ENCODE peak calls at places on chromosome 11, in four cellular contexts. V is A549, P is psoas muscle, H is stomach. L is an unnamed sample.

GRCh38 chr11:28770806-28771205 is 662.6 kb downstream of the METTL15 start:
- DNase-seq in P (no peak), V (no peak), H (no peak), L (no peak)

GRCh38 chr11:126500981-126501380 is 145.5 kb downstream of the ST3GAL4 start:
- DNase-seq in P (no peak), V (no peak), H (no peak), L (no peak)

GRCh38 chr11:44275961-44276550 is 33.9 kb downstream of the ALX4 start:
- DNase-seq in H (no peak), P (no peak), V (no peak), L (no peak)

GRCh38 chr11:133903056-133903455 is 53.7 kb downstream of the IGSF9B start:
- DNase-seq in P (no peak), H (peak; percentile 20), V (no peak), L (no peak)

GRCh38 chr11:12698049-12698448 is 23.8 kb downstream of the TEAD1 start:
- DNase-seq in H (no peak), V (no peak), P (no peak), L (no peak)

GRCh38 chr11:88231894-88232482 is 56.7 kb upstream of the RAB38 start:
- DNase-seq in H (no peak), P (no peak), V (peak; percentile 11), L (no peak)

GRCh38 chr11:37343279-37343678 is 745.2 kb upstream of the RAG2 start:
- DNase-seq in H (no peak), V (no peak), P (no peak), L (no peak)

GRCh38 chr11:68271023-68271780 is 571 bp downstream of the C11orf24 start:
- DNase-seq in H (peak; percentile 61), V (peak; percentile 94), P (peak; percentile 61), L (peak; percentile 81)

GRCh38 chr11:57482782-57483569 is 22.6 kb downstream of the RTN4RL2 start:
- DNase-seq in P (peak; percentile 47), H (peak; percentile 44), V (peak; percentile 72), L (peak; percentile 33)

GRCh38 chr11:68872216-68873003 is 30.7 kb upstream of the CPT1A start:
- DNase-seq in P (no peak), H (no peak), V (no peak), L (no peak)

GRCh38 chr11:120674537-120674936 is 163.0 kb downstream of the GRIK4 start:
- DNase-seq in H (no peak), V (no peak), P (no peak), L (no peak)

GRCh38 chr11:93484716-93485115 is 58.5 kb downstream of the SMCO4 start:
- DNase-seq in H (no peak), V (no peak), P (no peak), L (no peak)

GRCh38 chr11:13332124-13332523 is 54.5 kb downstream of the BMAL1 start:
- DNase-seq in P (no peak), H (no peak), V (no peak), L (no peak)

GRCh38 chr11:70528046-70528793 is 129.9 kb downstream of the CTTN start:
- DNase-seq in V (no peak), P (no peak), H (no peak), L (no peak)

GRCh38 chr11:112511271-112511670 is 250.6 kb upstream of the PLET1 start:
- DNase-seq in P (no peak), H (no peak), V (no peak), L (no peak)

GRCh38 chr11:127493330-127493729 is 492.8 kb upstream of the KIRREL3 start:
- DNase-seq in P (no peak), V (no peak), H (no peak), L (no peak)

GRCh38 chr11:75450826-75451783 is 18.1 kb upstream of the KLHL35 start:
- DNase-seq in V (peak; percentile 28), P (no peak), H (no peak), L (no peak)

GRCh38 chr11:70065318-70066135 is 12.6 kb upstream of the ANO1 start:
- DNase-seq in H (no peak), V (no peak), P (no peak), L (peak; percentile 25)

GRCh38 chr11:112219476-112220232 is 6.6 kb upstream of the PTS start:
- DNase-seq in V (peak; percentile 39), H (no peak), P (no peak), L (peak; percentile 25)

GRCh38 chr11:129700701-129701100 is 114.9 kb upstream of the TMEM45B start:
- DNase-seq in H (no peak), P (no peak), V (no peak), L (no peak)

GRCh38 chr11:44977493-44977984 is 26.9 kb upstream of the TP53I11 start:
- DNase-seq in H (peak; percentile 55), P (no peak), V (peak; percentile 34), L (peak; percentile 59)

GRCh38 chr11:104735013-104735412 is 163.2 kb downstream of the CASP12 start:
- DNase-seq in V (no peak), H (no peak), P (no peak), L (no peak)

GRCh38 chr11:114358711-114359110 is 41.6 kb downstream of the C11orf71 start:
- DNase-seq in H (no peak), V (no peak), P (no peak), L (no peak)

GRCh38 chr11:41788177-41788576 is 328.7 kb upstream of the LRRC4C start:
- DNase-seq in P (no peak), H (no peak), V (no peak), L (no peak)

GRCh38 chr11:14454861-14455632 is 44.6 kb downstream of the COPB1 start:
- DNase-seq in V (no peak), P (no peak), H (no peak), L (no peak)

GRCh38 chr11:65657426-65657825 is 5.3 kb downstream of the RELA start:
- DNase-seq in V (no peak), H (no peak), P (no peak), L (no peak)

GRCh38 chr11:115247404-115247803 is 256.8 kb downstream of the CADM1 start:
- DNase-seq in P (no peak), V (no peak), H (no peak), L (no peak)

GRCh38 chr11:72774499-72774898 is 19.3 kb downstream of the STARD10 start:
- DNase-seq in H (no peak), V (no peak), P (no peak), L (no peak)
- H3K4me3 ChIP-seq in H (no peak overlapping the region), V (no peak overlapping the region), P (no peak overlapping the region), L (no peak overlapping the region)

DNA sequence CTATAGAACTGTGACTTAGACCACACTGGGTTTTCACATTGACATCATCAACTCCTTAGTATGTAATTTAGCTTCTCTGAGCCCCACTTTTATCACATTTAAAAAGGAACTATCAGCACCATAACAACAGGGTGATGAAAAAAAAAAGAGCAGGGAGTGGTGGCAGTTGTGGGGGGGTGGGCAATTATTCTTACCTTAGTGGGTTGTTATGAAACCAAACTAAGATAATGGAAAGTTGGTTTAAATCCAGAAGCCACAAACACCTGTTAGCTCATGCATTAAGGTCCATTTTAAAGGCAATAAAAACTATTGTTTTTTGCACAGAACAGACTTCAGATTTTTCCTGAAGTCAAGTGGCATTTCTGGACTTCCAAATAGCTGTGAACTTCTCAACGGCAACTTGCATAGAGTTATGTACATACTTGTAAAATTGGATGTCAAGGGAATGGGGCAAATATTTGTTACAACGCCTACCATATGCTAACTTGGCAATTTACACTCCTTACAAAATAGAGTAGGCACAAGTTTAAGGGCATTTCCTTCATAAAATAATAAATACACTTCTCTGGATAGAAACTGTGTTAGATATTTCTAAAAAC is 793.6 kb downstream of the DLG2 start:
- DNase-seq in P (no peak), H (no peak), V (no peak), L (no peak)
- H3K27ac ChIP-seq in P (no peak overlapping the region), H (no peak overlapping the region), V (no peak overlapping the region), L (no peak overlapping the region)

GRCh38 chr11:1168256-1168655 is 10.5 kb downstream of the MUC5AC start:
- DNase-seq in H (no peak), V (no peak), P (no peak), L (no peak)
- H3K9me3 ChIP-seq in H (no peaks in the 10 kb centered on the region), V (no peaks in the 10 kb centered on the region), P (no peaks in the 10 kb centered on the region), L (no peaks in the 10 kb centered on the region)

GRCh38 chr11:106683435-106683834 is 334.8 kb downstream of the GUCY1A2 start:
- DNase-seq in H (no peak), V (no peak), P (no peak), L (no peak)
- H3K4me3 ChIP-seq in H (no peak overlapping the region), V (no peak overlapping the region), P (no peak overlapping the region), L (no peak overlapping the region)

GRCh38 chr11:2981130-2981529 is 11.0 kb downstream of the NAP1L4 start:
- DNase-seq in H (no peak), V (no peak), P (no peak), L (no peak)
- H3K27ac ChIP-seq in H (no peak overlapping the region), V (no peak overlapping the region), P (no peak overlapping the region), L (no peak overlapping the region)

GRCh38 chr11:8093931-8094575 is 13.0 kb downstream of the TUB start:
- DNase-seq in P (no peak), V (no peak), H (peak; percentile 15), L (no peak)

GRCh38 chr11:8092587-8093424 is 11.8 kb downstream of the TUB start:
- DNase-seq in V (peak; percentile 85), H (peak; percentile 68), P (peak; percentile 56), L (peak; percentile 21)

GRCh38 chr11:8095356-8095755 is 14.3 kb downstream of the TUB start:
- DNase-seq in V (no peak), H (peak; percentile 5), P (no peak), L (no peak)

GRCh38 chr11:8095831-8096522 is 15.0 kb downstream of the TUB start:
- DNase-seq in P (no peak), H (peak; percentile 16), V (no peak), L (no peak)

GRCh38 chr11:8094656-8095055 is 13.6 kb downstream of the TUB start:
- DNase-seq in P (no peak), V (no peak), H (peak; percentile 19), L (no peak)
- H3K9me3 ChIP-seq in P (no peaks in the 10 kb centered on the region), V (no peaks in the 10 kb centered on the region), H (no peaks in the 10 kb centered on the region), L (no peaks in the 10 kb centered on the region)